ENCODE peak calls at places on chromosomes 5 and 9, in four cellular contexts. H is K562, F is GM12878, Q is HepG2. R is an unnamed sample.

GRCh38 chr5:118692811-118693342 is 295.5 kb downstream of the DTWD2 start:
- DNase-seq in H (no peak), F (no peak), Q (no peak), R (no peak)

GRCh38 chr5:60891667-60892066 is 47.6 kb upstream of the ELOVL7 start:
- DNase-seq in H (no peak), F (no peak), Q (no peak), R (no peak)

GRCh38 chr9:136324501-136325300 is 2.6 kb upstream of the GPSM1 start:
- DNase-seq in H (no peak), F (no peak), Q (no peak), R (peak)

GRCh38 chr5:122156724-122157325 is 27.5 kb downstream of the ZNF474 start:
- DNase-seq in H (no peak), F (no peak), Q (peak), R (peak)

GRCh38 chr9:120839146-120839545 is 3.6 kb downstream of the PSMD5 start:
- DNase-seq in H (no peak), F (no peak), Q (no peak), R (no peak)

GRCh38 chr5:61409568-61409967 is 77.5 kb downstream of the ZSWIM6 start:
- DNase-seq in H (peak), F (no peak), Q (peak), R (peak)

GRCh38 chr5:133130387-133131118 is 78.7 kb downstream of the HSPA4 start:
- DNase-seq in H (no peak), F (no peak), Q (no peak), R (no peak)

GRCh38 chr5:18068851-18069250 is 434.6 kb downstream of the TAF11L14 start:
- DNase-seq in H (no peak), F (no peak), Q (no peak), R (no peak)

GRCh38 chr9:88890546-88890945 is 100.7 kb upstream of the S1PR3 start:
- DNase-seq in H (no peak), F (no peak), Q (no peak), R (no peak)

GRCh38 chr9:122355336-122355875 is 15.4 kb upstream of the PTGS1 start:
- DNase-seq in H (no peak), F (no peak), Q (no peak), R (no peak)

GRCh38 chr9:83538172-83538889 is at the start of gene FRMD3:
- DNase-seq in H (no peak), F (no peak), Q (peak), R (peak)

GRCh38 chr5:5126444-5126843 is 13.7 kb upstream of the ADAMTS16 start:
- DNase-seq in H (no peak), F (no peak), Q (no peak), R (no peak)

GRCh38 chr9:36298566-36298965 is 40.3 kb upstream of the GNE start:
- DNase-seq in H (no peak), F (no peak), Q (no peak), R (no peak)

GRCh38 chr5:109743041-109743531 is 53.4 kb downstream of the MAN2A1 start:
- DNase-seq in H (peak), F (no peak), Q (no peak), R (no peak)

GRCh38 chr9:112601646-112602045 is 115.0 kb downstream of the KIAA1958 start:
- DNase-seq in H (no peak), F (no peak), Q (no peak), R (no peak)

GRCh38 chr5:437281-437771 is 5.7 kb upstream of the EXOC3 start:
- DNase-seq in H (no peak), F (no peak), Q (no peak), R (no peak)

GRCh38 chr9:127534931-127535330 is 77.1 kb upstream of the STXBP1 start:
- DNase-seq in H (no peak), F (no peak), Q (no peak), R (no peak)

GRCh38 chr9:82247318-82247717 is 258.7 kb downstream of the SPATA31D1 start:
- DNase-seq in H (no peak), F (no peak), Q (no peak), R (no peak)

GRCh38 chr9:127163409-127163808 is 41.0 kb upstream of the ANGPTL2 start:
- DNase-seq in H (no peak), F (peak), Q (peak), R (no peak)

GRCh38 chr5:173383711-173384110 is 55.5 kb upstream of the STC2 start:
- DNase-seq in H (no peak), F (no peak), Q (no peak), R (no peak)

GRCh38 chr5:96807099-96807654 is 568 bp downstream of the ERAP1 start:
- DNase-seq in H (peak), F (no peak), Q (peak), R (peak)

GRCh38 chr5:141902416-141902815 is 21.3 kb upstream of the DELE1 start:
- DNase-seq in H (peak), F (no peak), Q (no peak), R (no peak)

GRCh38 chr9:93096131-93096802 is at the start of gene CARD19:
- DNase-seq in H (peak), F (no peak), Q (no peak), R (peak)

GRCh38 chr9:78566948-78567675 is 270.2 kb downstream of the PSAT1 start:
- DNase-seq in H (no peak), F (no peak), Q (no peak), R (no peak)

GRCh38 chr5:168057905-168058304 is 233.5 kb upstream of the WWC1 start:
- DNase-seq in H (no peak), F (no peak), Q (no peak), R (no peak)

GRCh38 chr9:15295761-15296405 is 11.1 kb downstream of the TTC39B start:
- DNase-seq in H (no peak), F (peak), Q (peak), R (no peak)

GRCh38 chr9:14343236-14343947 is 29.5 kb upstream of the NFIB start:
- DNase-seq in H (no peak), F (no peak), Q (no peak), R (no peak)

GRCh38 chr5:17440766-17441165 is 57.3 kb upstream of the TAF11L2 start:
- DNase-seq in H (no peak), F (no peak), Q (no peak), R (no peak)

GRCh38 chr9:89903076-89903475 is 298.3 kb downstream of the GADD45G start:
- DNase-seq in H (no peak), F (no peak), Q (no peak), R (no peak)

GRCh38 chr9:89902450-89902849 is 297.6 kb downstream of the GADD45G start:
- DNase-seq in H (no peak), F (no peak), Q (no peak), R (no peak)

GRCh38 chr9:89893886-89894285 is 289.1 kb downstream of the GADD45G start:
- DNase-seq in H (no peak), F (no peak), Q (no peak), R (no peak)

GRCh38 chr9:89896806-89897340 is 292.1 kb downstream of the GADD45G start:
- DNase-seq in H (no peak), F (no peak), Q (no peak), R (no peak)

GRCh38 chr9:89899476-89900047 is 294.8 kb downstream of the GADD45G start:
- DNase-seq in H (no peak), F (no peak), Q (peak), R (no peak)
- TF ChIP-seq FOXK2 in H (no peak), F (no peak), Q (no peak), R (no peak)

GRCh38 chr5:177389368-177390169 is 5.3 kb downstream of the SLC34A1 start:
- DNase-seq in H (no peak), F (peak), Q (peak), R (no peak)
- TF ChIP-seq FOXK2 in H (no peak), F (no peak), Q (no peak), R (no peak)

DNA sequence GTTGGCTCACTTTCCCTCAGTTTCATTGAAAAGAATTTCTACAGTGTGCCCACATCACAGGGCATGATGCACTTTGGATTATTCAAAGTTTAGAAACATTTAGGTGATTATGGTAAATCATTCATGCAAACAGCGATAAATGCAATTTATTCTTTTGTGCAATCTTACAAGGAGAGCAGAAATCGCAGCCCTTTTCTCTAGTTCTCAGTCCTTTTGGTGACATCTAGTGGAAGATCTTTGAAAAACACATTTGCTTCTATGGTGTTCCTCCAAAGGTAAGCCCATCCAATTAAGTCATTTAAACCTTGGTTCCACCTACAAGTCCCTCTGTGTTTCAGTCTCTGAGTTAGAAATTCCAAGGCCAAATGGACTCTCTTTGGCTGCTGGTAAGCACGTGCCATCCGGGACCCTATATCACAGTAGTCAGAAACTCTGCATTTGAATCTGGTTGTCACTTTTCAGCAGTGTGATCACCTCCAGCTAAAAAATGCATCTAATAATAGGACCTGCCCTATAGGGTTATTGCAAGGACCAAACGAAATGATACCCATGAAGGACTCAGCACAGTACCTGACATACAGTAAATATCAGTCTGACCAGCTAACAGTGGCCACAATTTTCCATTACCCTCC is 66.4 kb downstream of the MACROH2A1 start:
- DNase-seq in H (peak), F (no peak), Q (peak), R (peak)
- TF ChIP-seq FOXK2 in H (no peak), F (no peak), Q (no peak), R (no peak)

DNA sequence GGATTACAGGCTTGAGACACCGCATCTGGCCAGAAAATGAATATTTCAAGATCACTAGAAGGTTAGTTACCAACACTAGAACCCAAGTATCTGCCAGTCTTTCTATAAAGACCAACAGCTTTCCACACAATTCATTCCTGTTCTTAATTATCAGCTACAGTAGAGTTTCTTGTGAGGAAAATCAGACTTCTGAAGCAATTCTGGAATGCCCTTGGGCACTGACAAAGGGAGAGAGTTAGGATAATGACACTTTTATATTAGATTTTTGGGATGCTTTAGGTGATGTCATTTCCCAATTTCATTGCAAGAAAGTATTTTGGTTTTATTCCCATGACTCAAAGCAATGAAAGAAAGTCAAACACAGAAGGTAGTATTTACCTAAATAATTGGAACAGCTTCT is 497.0 kb upstream of the TUSC1 start:
- DNase-seq in H (no peak), F (no peak), Q (no peak), R (no peak)
- TF ChIP-seq FOXK2 in H (no peak), F (no peak), Q (no peak), R (no peak)

GRCh38 chr5:53055359-53055758 is 54.2 kb downstream of the MOCS2 start:
- DNase-seq in H (no peak), F (no peak), Q (no peak), R (no peak)
- TF ChIP-seq FOXK2 in H (no peak), F (no peak), Q (no peak), R (no peak)

GRCh38 chr9:128712451-128713410 is 10.4 kb downstream of the PKN3 start:
- DNase-seq in H (no peak), F (no peak), Q (no peak), R (no peak)

GRCh38 chr9:128713411-128713780 is 10.5 kb downstream of the ZDHHC12 start:
- DNase-seq in H (no peak), F (no peak), Q (no peak), R (no peak)

GRCh38 chr9:128715436-128715750 is 8.5 kb downstream of the ZDHHC12 start:
- DNase-seq in H (no peak), F (no peak), Q (no peak), R (no peak)

GRCh38 chr9:128714586-128715435 is 9.1 kb downstream of the ZDHHC12 start:
- DNase-seq in H (no peak), F (no peak), Q (no peak), R (no peak)

GRCh38 chr9:128713941-128714573 is 9.9 kb downstream of the ZDHHC12 start:
- DNase-seq in H (no peak), F (no peak), Q (no peak), R (no peak)
- TF ChIP-seq FOXK2 in H (no peak), F (no peak), Q (no peak), R (no peak)

DNA sequence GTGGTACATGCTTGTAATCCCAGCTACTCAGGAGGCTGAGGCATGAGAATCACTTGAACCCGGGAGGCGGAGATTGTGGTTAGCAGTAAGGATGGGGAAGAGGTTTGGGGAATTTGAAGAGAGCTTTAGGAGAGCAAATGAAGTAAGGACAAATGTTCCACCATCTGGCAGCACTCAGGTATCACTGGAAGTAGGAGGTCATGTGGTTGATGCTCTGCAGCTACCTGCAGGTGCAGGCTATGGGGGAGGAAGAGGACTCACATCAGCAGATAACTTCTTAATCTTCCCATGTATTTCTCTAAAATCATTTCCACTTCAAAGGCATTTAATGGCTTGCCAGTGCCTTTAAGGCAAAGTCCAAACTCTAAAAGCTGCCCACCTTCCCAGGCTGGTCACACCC is 8.0 kb upstream of the HAVCR1 start:
- DNase-seq in H (no peak), F (no peak), Q (no peak), R (no peak)
- TF ChIP-seq FOXK2 in H (no peak), F (no peak), Q (no peak), R (no peak)

DNA sequence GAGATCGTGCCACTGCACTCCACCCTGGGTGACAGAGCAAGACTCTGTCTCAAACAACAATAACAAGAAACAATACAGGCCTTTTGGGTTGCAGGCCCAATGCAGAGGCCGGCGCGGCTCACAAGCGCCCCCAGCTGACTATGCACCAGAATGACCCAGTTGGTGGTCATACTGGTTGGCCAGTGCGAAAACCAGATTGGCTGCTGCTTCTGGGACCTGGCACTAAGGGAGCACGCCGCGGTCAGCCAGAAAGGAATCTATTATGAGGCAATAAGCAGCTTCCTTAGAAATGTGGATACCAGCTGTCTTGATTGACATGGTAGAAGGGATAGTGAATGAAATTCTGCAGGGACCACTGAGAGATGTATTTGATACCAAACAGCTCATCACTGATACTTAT is 35.0 kb downstream of the RANBP17 start:
- DNase-seq in H (no peak), F (no peak), Q (no peak), R (peak)
- TF ChIP-seq FOXK2 in H (no peak), F (no peak), Q (no peak), R (no peak)

GRCh38 chr5:143064207-143064606 is 294.0 kb downstream of the ARHGAP26 start:
- DNase-seq in H (no peak), F (no peak), Q (no peak), R (no peak)
- TF ChIP-seq FOXK2 in H (no peak), F (no peak), Q (no peak), R (no peak)

R was measured in HEK293T.